ENCODE peak calls at places on chromosomes 12 and 14, in six cellular contexts. H is H1, Q is Peyer's patch, Z is adrenal gland, V is lower leg skin, U is erythroblast. E is an unnamed sample.

GRCh38 chr14:61696753-61697318 is 1.5 kb downstream of the HIF1A start:
- DNase-seq in V (no peak), Z (no peak), U (peak), H (no peak), Q (no peak), E (no peak)

GRCh38 chr12:104477812-104478388 is 21.2 kb downstream of the CHST11 start:
- DNase-seq in H (no peak), U (peak), Q (no peak), Z (no peak), V (no peak), E (no peak)

GRCh38 chr14:80658733-80659132 is 282.8 kb downstream of the CEP128 start:
- DNase-seq in V (no peak), H (no peak), U (no peak), Q (no peak), Z (no peak), E (no peak)

GRCh38 chr12:124428136-124428791 is 133.4 kb downstream of the RFLNA start:
- DNase-seq in V (no peak), Z (peak), H (no peak), U (peak), Q (no peak), E (no peak)

GRCh38 chr12:128607606-128608005 is 216.2 kb downstream of the SLC15A4 start:
- DNase-seq in U (no peak), V (no peak), Q (no peak), Z (no peak), H (no peak), E (no peak)

GRCh38 chr12:112900298-112901145 is 6.2 kb upstream of the OAS1 start:
- DNase-seq in Z (peak), H (peak), Q (peak), U (peak), V (no peak), E (peak)

GRCh38 chr14:95475540-95476240 is 40.8 kb downstream of the SYNE3 start:
- DNase-seq in Q (no peak), V (no peak), U (no peak), H (no peak), Z (no peak), E (no peak)

GRCh38 chr12:18430425-18431048 is 169.2 kb downstream of the PIK3C2G start:
- DNase-seq in Z (peak), H (no peak), U (peak), V (no peak), Q (no peak), E (peak)

GRCh38 chr14:31962920-31963319 is 114.2 kb upstream of the ARHGAP5 start:
- DNase-seq in Q (no peak), U (no peak), H (no peak), V (no peak), Z (no peak), E (no peak)

GRCh38 chr12:44159870-44160269 is 324.0 kb downstream of the TMEM117 start:
- DNase-seq in Z (no peak), Q (no peak), V (no peak), H (no peak), U (no peak), E (no peak)

GRCh38 chr12:66497000-66497897 is 181.6 kb downstream of the GRIP1 start:
- DNase-seq in Z (no peak), H (peak), U (no peak), Q (no peak), V (no peak), E (no peak)

GRCh38 chr14:77593501-77593911 is 22.9 kb downstream of the SPTLC2 start:
- DNase-seq in Q (no peak), Z (no peak), U (no peak), V (no peak), H (no peak), E (no peak)

GRCh38 chr12:106317406-106318082 is 15.0 kb downstream of the TCP11L2 start:
- DNase-seq in U (no peak), Z (peak), Q (no peak), H (no peak), V (no peak), E (no peak)

GRCh38 chr14:101475468-101476257 is 85.6 kb upstream of the DIO3 start:
- DNase-seq in H (no peak), V (peak), Q (no peak), Z (peak), U (no peak), E (no peak)

GRCh38 chr14:36503771-36504741 is 16.0 kb downstream of the NKX2-1 start:
- DNase-seq in Z (no peak), H (no peak), U (no peak), Q (no peak), V (peak), E (no peak)

GRCh38 chr14:63362305-63362914 is 43.7 kb upstream of the GPHB5 start:
- DNase-seq in Z (no peak), Q (no peak), H (no peak), V (no peak), U (no peak), E (no peak)

GRCh38 chr14:96071561-96071960 is 32.4 kb downstream of the C14orf132 start:
- DNase-seq in Q (no peak), Z (peak), U (no peak), H (no peak), V (peak), E (no peak)

GRCh38 chr12:132423251-132424117 is 66.5 kb upstream of the FBRSL1 start:
- DNase-seq in H (no peak), U (peak), V (no peak), Z (no peak), Q (no peak), E (no peak)

GRCh38 chr14:75520852-75521251 is 1.4 kb upstream of the BATF start:
- DNase-seq in Z (no peak), U (no peak), V (no peak), H (no peak), Q (no peak), E (no peak)

GRCh38 chr12:5745251-5745888 is 199.7 kb downstream of the ANO2 start:
- DNase-seq in H (peak), Z (peak), V (no peak), Q (peak), U (peak), E (peak)

GRCh38 chr14:66974397-66975025 is 214.7 kb upstream of the GARIN2 start:
- DNase-seq in Q (no peak), H (no peak), U (no peak), V (no peak), Z (no peak), E (no peak)

GRCh38 chr12:27779837-27780611 is at the start of the genes KLHL42 and MANSC4:
- DNase-seq in U (peak), Z (peak), Q (peak), V (peak), H (no peak), E (peak)

GRCh38 chr12:27781680-27782079 is 1.6 kb upstream of the MANSC4 start:
- DNase-seq in H (no peak), U (no peak), Q (no peak), V (no peak), Z (no peak), E (no peak)

GRCh38 chr12:27780612-27781408 is 774 bp upstream of the MANSC4 start:
- DNase-seq in Z (peak), U (peak), Q (peak), V (peak), H (no peak), E (no peak)

GRCh38 chr12:27778206-27778605 is 1.8 kb upstream of the KLHL42 start:
- DNase-seq in Q (no peak), Z (no peak), H (no peak), U (no peak), V (no peak), E (no peak)

GRCh38 chr12:27779416-27779815 is 617 bp upstream of the KLHL42 start:
- DNase-seq in Q (peak), H (no peak), V (peak), U (peak), Z (peak), E (no peak)
- TF ChIP-seq POLR2A in Q (no peak), H (peak), V (no peak), U (no peak), Z (no peak), E (no peak)

GRCh38 chr14:39566795-39567194 is 134.6 kb upstream of the FBXO33 start:
- DNase-seq in Q (no peak), H (no peak), V (no peak), Z (no peak), U (no peak), E (no peak)

GRCh38 chr14:39563361-39563760 is 131.1 kb upstream of the FBXO33 start:
- DNase-seq in H (no peak), U (no peak), Z (no peak), V (no peak), Q (no peak), E (no peak)

GRCh38 chr14:39568809-39569538 is 136.7 kb upstream of the FBXO33 start:
- DNase-seq in U (no peak), Z (no peak), H (no peak), Q (no peak), V (no peak), E (no peak)
- TF ChIP-seq POLR2A in U (no peak), Z (no peak), H (no peak), Q (no peak), V (no peak), E (no peak)

DNA sequence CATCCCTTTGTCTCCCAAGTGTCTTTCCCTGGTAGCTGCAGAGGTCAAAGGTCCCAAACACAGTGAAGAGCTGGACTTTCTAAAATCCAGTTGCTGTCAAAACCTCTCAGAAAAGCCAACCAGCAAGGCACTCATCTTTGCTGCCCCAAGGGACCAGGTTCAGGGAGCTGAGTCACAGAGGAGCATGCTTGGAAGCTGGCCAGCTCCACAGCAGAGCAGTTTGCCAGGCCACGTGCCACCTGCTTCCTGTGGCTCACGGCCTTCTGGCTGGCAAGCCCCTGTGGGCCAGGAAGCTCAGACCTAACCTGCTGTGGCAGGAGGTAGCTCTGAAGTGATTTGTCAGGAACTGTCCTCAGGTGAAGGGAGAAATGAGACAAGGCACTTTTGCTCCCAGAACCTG is 3.6 kb downstream of the ISCU start:
- DNase-seq in U (peak), Z (peak), H (no peak), V (peak), Q (peak), E (peak)
- TF ChIP-seq POLR2A in U (peak), Z (no peak), H (no peak), V (no peak), Q (no peak), E (no peak)

GRCh38 chr12:122501489-122501989 is 807 bp upstream of the ZCCHC8 start:
- DNase-seq in Z (no peak), H (no peak), Q (no peak), U (no peak), V (no peak), E (no peak)

GRCh38 chr12:122505419-122506051 is 4.8 kb upstream of the ZCCHC8 start:
- DNase-seq in H (no peak), Q (no peak), Z (no peak), V (no peak), U (no peak), E (no peak)

GRCh38 chr12:122503147-122503751 is 2.5 kb upstream of the ZCCHC8 start:
- DNase-seq in Q (no peak), V (no peak), Z (no peak), U (peak), H (no peak), E (no peak)

GRCh38 chr12:122506393-122506938 is 5.7 kb upstream of the ZCCHC8 start:
- DNase-seq in Q (no peak), Z (no peak), V (no peak), U (no peak), H (no peak), E (no peak)

GRCh38 chr12:122503783-122504590 is 3.3 kb upstream of the ZCCHC8 start:
- DNase-seq in U (no peak), H (no peak), V (no peak), Z (no peak), Q (no peak), E (no peak)
- TF ChIP-seq POLR2A in U (no peak), H (no peak), V (no peak), Z (no peak), Q (no peak), E (no peak)

GRCh38 chr14:91511014-91511466 is 930 bp upstream of the PPP4R3A start:
- DNase-seq in U (no peak), Q (no peak), V (no peak), Z (no peak), H (no peak), E (no peak)

GRCh38 chr14:91510171-91511013 is at the start of gene PPP4R3A:
- DNase-seq in U (peak), V (peak), Z (peak), H (peak), Q (peak), E (peak)

GRCh38 chr14:91508105-91508504 is 2.0 kb downstream of the PPP4R3A start:
- DNase-seq in Q (no peak), V (no peak), U (no peak), H (no peak), Z (no peak), E (no peak)

GRCh38 chr14:91509878-91510170 is 286 bp downstream of the PPP4R3A start:
- DNase-seq in H (no peak), U (no peak), Z (no peak), Q (no peak), V (peak), E (no peak)

DNA sequence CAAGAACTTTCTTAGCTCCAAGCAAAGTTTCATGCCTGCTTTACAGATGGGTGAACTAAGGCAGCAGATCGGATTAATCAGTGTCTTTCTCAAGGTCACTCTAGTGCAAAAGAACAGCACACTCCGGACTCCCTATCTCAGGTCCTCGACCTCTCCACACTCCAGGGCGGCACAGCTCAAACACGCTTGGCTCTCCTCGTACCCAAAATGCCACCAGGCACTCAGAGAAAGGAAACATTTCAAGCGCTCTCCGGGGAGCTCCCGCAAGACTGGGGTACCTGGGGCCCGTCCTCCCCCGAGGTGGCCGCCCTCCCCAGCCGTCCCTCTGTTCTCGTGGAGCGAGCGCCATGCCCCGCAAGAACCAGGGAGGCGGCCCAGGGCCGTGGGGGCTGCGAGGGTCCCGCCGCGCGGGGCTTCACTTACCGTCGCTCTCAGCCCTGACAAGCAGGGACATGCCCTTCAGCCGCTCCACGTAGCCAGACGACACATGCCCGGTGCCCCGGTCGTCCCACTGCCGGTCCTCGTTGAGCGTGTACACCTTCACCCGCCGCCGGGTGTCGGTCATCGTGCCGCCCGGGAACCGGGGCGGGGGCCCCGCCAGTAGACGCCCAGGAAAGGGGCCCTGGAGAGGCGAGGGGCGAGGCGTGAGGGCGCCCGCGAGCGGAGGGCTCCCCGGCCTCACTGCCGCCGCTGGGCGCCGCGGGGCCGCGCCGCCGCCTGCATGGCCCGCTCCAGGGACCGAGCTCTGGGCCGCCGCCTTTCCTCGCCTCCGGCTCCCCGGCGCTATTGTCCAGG is 830 bp downstream of the PPP4R3A start:
- DNase-seq in H (no peak), Q (no peak), U (peak), V (peak), Z (peak), E (no peak)
- TF ChIP-seq POLR2A in H (peak), Q (peak), U (no peak), V (no peak), Z (no peak), E (no peak)

DNA sequence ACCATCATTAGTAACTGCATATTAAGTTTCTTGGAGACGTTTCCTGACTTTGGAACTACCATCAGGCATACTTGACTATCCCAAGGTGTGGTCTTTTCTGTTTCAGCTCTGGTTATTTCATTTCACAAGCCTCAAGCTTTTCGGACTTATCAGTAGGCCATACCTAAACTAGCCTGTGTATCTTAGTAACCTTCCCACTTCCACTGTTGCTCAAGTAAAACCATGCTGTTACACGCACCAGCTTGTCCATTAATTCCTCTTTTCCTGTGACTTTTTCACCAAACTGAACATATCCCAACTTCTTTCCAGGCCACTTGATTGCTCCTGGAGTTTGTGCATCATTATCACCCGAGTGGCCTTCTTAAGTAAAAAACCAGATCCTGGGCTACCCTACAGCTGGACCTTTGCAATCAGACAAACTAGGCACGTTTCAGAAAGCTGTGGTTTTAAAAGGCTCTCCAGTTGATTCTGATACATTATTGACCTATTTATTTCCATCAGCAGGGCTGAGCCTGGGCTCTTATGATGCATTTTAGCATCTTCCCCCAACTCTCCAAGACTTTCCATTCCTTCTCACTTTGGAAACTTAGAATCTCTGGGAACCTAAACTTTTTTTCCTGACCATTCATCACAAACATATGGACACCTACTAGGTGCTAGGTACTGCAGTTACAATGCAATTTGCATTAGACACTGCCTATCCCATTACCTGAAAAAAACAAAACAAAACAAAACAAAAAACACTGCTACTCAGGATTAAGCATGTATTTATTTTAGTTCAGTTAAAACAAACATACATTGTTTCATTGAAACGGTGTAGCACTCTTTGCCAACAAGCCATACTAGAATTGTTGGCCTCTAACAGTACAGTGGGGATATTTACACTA is 14.9 kb downstream of the SLC38A2 start:
- DNase-seq in V (no peak), H (no peak), Z (no peak), U (peak), Q (no peak), E (no peak)
- TF ChIP-seq POLR2A in V (no peak), H (peak), Z (peak), U (peak), Q (no peak), E (no peak)

GRCh38 chr14:91403069-91403600 is 14.5 kb downstream of the CCDC88C start:
- DNase-seq in H (no peak), Z (no peak), U (peak), Q (no peak), V (no peak), E (no peak)

GRCh38 chr14:91406982-91407381 is 10.6 kb downstream of the CCDC88C start:
- DNase-seq in H (no peak), Z (no peak), U (no peak), Q (no peak), V (no peak), E (no peak)

GRCh38 chr14:91406451-91406850 is 11.2 kb downstream of the CCDC88C start:
- DNase-seq in V (no peak), Z (no peak), H (no peak), U (no peak), Q (no peak), E (no peak)

GRCh38 chr14:91405241-91405721 is 12.3 kb downstream of the CCDC88C start:
- DNase-seq in H (no peak), V (no peak), Z (no peak), Q (peak), U (no peak), E (no peak)

GRCh38 chr14:91405724-91406435 is 11.7 kb downstream of the CCDC88C start:
- DNase-seq in H (no peak), Z (no peak), V (no peak), U (no peak), Q (no peak), E (no peak)
- TF ChIP-seq POLR2A in H (no peak), Z (no peak), V (no peak), U (no peak), Q (no peak), E (no peak)

GRCh38 chr12:52924764-52925716 is 20.2 kb upstream of the KRT8 start:
- DNase-seq in V (no peak), H (no peak), U (no peak), Q (no peak), Z (peak), E (no peak)
- TF ChIP-seq POLR2A in V (no peak), H (no peak), U (no peak), Q (peak), Z (no peak), E (no peak)

GRCh38 chr12:108798551-108799221 is 58.7 kb downstream of the SSH1 start:
- DNase-seq in Q (no peak), U (no peak), Z (no peak), H (no peak), V (no peak), E (no peak)
- TF ChIP-seq POLR2A in Q (no peak), U (no peak), Z (no peak), H (no peak), V (no peak), E (no peak)